ENCODE peak calls at places on chromosomes 2 and 18, in eight cellular contexts. Y is left ventricle myocardium inferior, K is tibial artery, R is tibial nerve, H is lung, G is A549, V is BE2C, X is fibroblast of lung. F is an unnamed sample.
A peak's percentile ranks its signal among the peaks of the same experiment; 100 is the strongest.

GRCh38 chr18:55405655-55406373 is 182.2 kb downstream of the TCF4 start:
- DNase-seq in Y (peak; percentile 87), K (peak; percentile 91), R (peak; percentile 86), H (peak; percentile 66), G (peak; percentile 26), V (peak; percentile 87), X (peak; percentile 96), F (peak; percentile 92)

GRCh38 chr18:79069792-79070151 is 578 bp downstream of the ATP9B start:
- DNase-seq in Y (no peak), K (no peak), R (no peak), H (no peak), G (no peak), V (no peak), X (no peak), F (no peak)

GRCh38 chr2:241422350-241422749 is 66.3 kb downstream of the FARP2 start:
- DNase-seq in Y (no peak), K (no peak), R (no peak), H (no peak), G (no peak), V (no peak), X (no peak), F (no peak)

GRCh38 chr2:54020793-54021414 is 50.1 kb upstream of the PSME4 start:
- DNase-seq in Y (no peak), K (no peak), R (no peak), H (no peak), G (no peak), V (no peak), X (no peak), F (no peak)

GRCh38 chr18:7683753-7684152 is 116.6 kb downstream of the PTPRM start:
- DNase-seq in Y (no peak), K (no peak), R (no peak), H (no peak), G (no peak), V (no peak), X (no peak), F (no peak)

GRCh38 chr2:9087151-9087681 is 83.7 kb upstream of the MBOAT2 start:
- DNase-seq in Y (no peak), K (no peak), R (no peak), H (no peak), G (no peak), V (no peak), X (no peak), F (no peak)

GRCh38 chr18:44807766-44808165 is 127.1 kb downstream of the SETBP1 start:
- DNase-seq in Y (no peak), K (no peak), R (no peak), H (no peak), G (no peak), V (no peak), X (no peak), F (no peak)

GRCh38 chr2:30514134-30514860 is 67.3 kb downstream of the LCLAT1 start:
- DNase-seq in Y (peak; percentile 38), K (no peak), R (no peak), H (no peak), G (no peak), V (peak; percentile 76), X (peak; percentile 89), F (no peak)

GRCh38 chr2:237705225-237705524 is 77.8 kb downstream of the LRRFIP1 start:
- DNase-seq in Y (no peak), K (no peak), R (no peak), H (no peak), G (no peak), V (no peak), X (no peak), F (no peak)

GRCh38 chr18:74281639-74282358 is 10.0 kb downstream of the CYB5A start:
- DNase-seq in Y (no peak), K (no peak), R (peak; percentile 75), H (peak; percentile 29), G (no peak), V (no peak), X (peak; percentile 37), F (peak; percentile 76)

GRCh38 chr2:222561817-222562424 is 94.0 kb downstream of the FARSB start:
- DNase-seq in Y (no peak), K (no peak), R (peak; percentile 32), H (peak; percentile 38), G (peak; percentile 40), V (peak; percentile 62), X (peak; percentile 72), F (no peak)

GRCh38 chr2:43129676-43130547 is 96.5 kb downstream of the ZFP36L2 start:
- DNase-seq in Y (peak; percentile 60), K (peak; percentile 82), R (no peak), H (no peak), G (no peak), V (no peak), X (peak; percentile 57), F (peak; percentile 79)

GRCh38 chr18:63285332-63285731 is 34.2 kb downstream of the BCL2 start:
- DNase-seq in Y (no peak), K (no peak), R (no peak), H (no peak), G (no peak), V (no peak), X (no peak), F (no peak)

GRCh38 chr2:151830966-151831365 is 2.7 kb upstream of the ARL5A start:
- DNase-seq in Y (no peak), K (no peak), R (no peak), H (no peak), G (no peak), V (no peak), X (no peak), F (no peak)

GRCh38 chr2:47992671-47993070 is 86.4 kb upstream of the FBXO11 start:
- DNase-seq in Y (no peak), K (no peak), R (no peak), H (no peak), G (no peak), V (no peak), X (no peak), F (no peak)

GRCh38 chr2:216159646-216160045 is 50.5 kb downstream of the XRCC5 start:
- DNase-seq in Y (no peak), K (no peak), R (no peak), H (no peak), G (no peak), V (no peak), X (no peak), F (no peak)

GRCh38 chr2:238722181-238722580 is 125.7 kb upstream of the TWIST2 start:
- DNase-seq in Y (no peak), K (no peak), R (peak; percentile 2), H (peak; percentile 10), G (no peak), V (no peak), X (no peak), F (no peak)

GRCh38 chr2:44713170-44713569 is 228.3 kb upstream of the SIX3 start:
- DNase-seq in Y (no peak), K (no peak), R (no peak), H (no peak), G (no peak), V (no peak), X (no peak), F (no peak)

GRCh38 chr18:35246831-35247230 is 6.0 kb downstream of the ZNF397 start:
- DNase-seq in Y (no peak), K (no peak), R (no peak), H (no peak), G (no peak), V (no peak), X (no peak), F (no peak)
- H3K9me3 ChIP-seq in Y (no peaks in the 10 kb centered on the region), K (no peaks in the 10 kb centered on the region), R (no peaks in the 10 kb centered on the region), H (peaks cover 2% of the 10 kb centered on the region), G (peaks cover 94% of the 10 kb centered on the region), V (no peaks in the 10 kb centered on the region), X (peaks cover 3% of the 10 kb centered on the region), F (no peaks in the 10 kb centered on the region)

DNA sequence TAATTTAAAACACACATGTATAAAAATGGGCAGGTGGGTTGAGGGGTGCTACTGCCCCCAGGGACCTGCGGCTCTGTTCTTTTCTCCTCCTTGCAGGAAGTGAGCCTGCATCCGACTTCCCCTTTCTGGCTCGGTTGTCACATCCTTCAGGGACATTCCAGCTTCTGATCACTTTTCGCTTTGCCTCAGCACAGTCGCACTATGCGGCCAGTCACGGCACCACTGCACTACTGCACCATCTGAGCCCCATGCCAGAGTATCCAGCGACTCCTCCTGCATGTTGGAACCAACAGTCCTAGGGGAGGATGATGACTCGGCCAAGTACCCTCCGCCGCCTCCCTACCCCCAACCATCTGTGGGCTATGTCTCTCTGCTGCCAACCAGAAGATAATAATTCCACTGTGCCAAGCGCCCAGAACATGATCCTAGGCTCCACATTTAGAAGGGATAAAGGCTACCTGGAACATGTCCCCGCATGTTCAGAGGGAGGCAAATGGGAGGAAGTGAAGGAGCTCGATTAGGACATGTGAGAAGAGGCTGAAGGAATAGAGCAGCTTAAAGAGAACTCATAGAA is 17.6 kb downstream of the CDC42EP3 start:
- DNase-seq in Y (peak; percentile 79), K (peak; percentile 77), R (peak; percentile 24), H (peak; percentile 46), G (no peak), V (no peak), X (no peak), F (no peak)
- H3K4me3 ChIP-seq in Y (peak overlapping the region; percentile 49), K (no peak overlapping the region), R (no peak overlapping the region), H (no peak overlapping the region), G (no peak overlapping the region), V (no peak overlapping the region), X (no peak overlapping the region), F (no peak overlapping the region)

DNA sequence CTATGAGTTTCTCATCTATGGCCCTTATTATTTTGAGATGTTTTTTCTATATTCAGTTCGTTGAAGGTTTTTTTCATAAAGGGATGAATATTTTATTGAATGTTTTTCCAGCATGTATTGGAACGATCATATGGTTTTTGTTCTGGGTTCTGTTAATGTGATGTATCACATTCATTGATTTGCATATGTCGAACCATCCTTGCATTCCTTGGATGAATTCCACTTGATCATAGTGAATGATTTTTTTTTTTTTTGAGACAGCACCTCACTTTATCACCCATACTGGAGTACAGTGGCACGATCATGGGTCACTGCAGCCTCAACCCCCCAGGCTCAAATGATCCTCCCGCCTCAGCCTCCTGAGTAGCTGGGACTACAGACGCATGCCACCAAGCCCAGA is 5.5 kb upstream of the NEMP2 start:
- DNase-seq in Y (no peak), K (no peak), R (no peak), H (no peak), G (no peak), V (no peak), X (peak; percentile 37), F (no peak)
- H3K9me3 ChIP-seq in Y (peaks cover 60% of the 10 kb centered on the region), K (peaks cover 27% of the 10 kb centered on the region), R (peaks cover 38% of the 10 kb centered on the region), H (no peaks in the 10 kb centered on the region), G (peaks cover 34% of the 10 kb centered on the region), V (no peaks in the 10 kb centered on the region), X (no peaks in the 10 kb centered on the region), F (peaks cover 6% of the 10 kb centered on the region)

GRCh38 chr2:102000813-102001766 is 9.3 kb downstream of the IL1R2 start:
- DNase-seq in Y (no peak), K (no peak), R (no peak), H (no peak), G (no peak), V (no peak), X (no peak), F (no peak)

GRCh38 chr2:102001767-102002142 is 10.0 kb downstream of the IL1R2 start:
- DNase-seq in Y (no peak), K (no peak), R (no peak), H (no peak), G (no peak), V (no peak), X (no peak), F (no peak)

GRCh38 chr2:101998556-101999121 is 6.9 kb downstream of the IL1R2 start:
- DNase-seq in Y (no peak), K (no peak), R (no peak), H (no peak), G (peak; percentile 17), V (no peak), X (no peak), F (no peak)

GRCh38 chr2:102000012-102000411 is 8.3 kb downstream of the IL1R2 start:
- DNase-seq in Y (no peak), K (no peak), R (no peak), H (no peak), G (no peak), V (no peak), X (no peak), F (no peak)

GRCh38 chr2:101999122-101999789 is 7.5 kb downstream of the IL1R2 start:
- DNase-seq in Y (no peak), K (no peak), R (no peak), H (no peak), G (peak; percentile 33), V (no peak), X (no peak), F (no peak)
- H3K4me3 ChIP-seq in Y (no peak overlapping the region), K (no peak overlapping the region), R (no peak overlapping the region), H (no peak overlapping the region), G (no peak overlapping the region), V (no peak overlapping the region), X (no peak overlapping the region), F (no peak overlapping the region)

F was measured in sigmoid colon.